ENCODE peak calls at places on chromosomes 7 and 10, in five cellular contexts. P is endothelial cell, W is MCF 10A, X is dorsolateral prefrontal cortex, D is brain microvascular endothelial cell. Y is an unnamed sample.

GRCh38 chr10:63766766-63767505 is 245.7 kb downstream of the REEP3 start:
- DNase-seq in D (peak; percentile 78), P (no peak), W (no peak), X (peak; percentile 39), Y (peak; percentile 40)

GRCh38 chr10:132865236-132865635 is 77.1 kb downstream of the CFAP46 start:
- DNase-seq in P (no peak), W (no peak), X (peak; percentile 26), D (no peak), Y (no peak)

GRCh38 chr7:99106869-99107268 is 37.0 kb downstream of the SMURF1 start:
- DNase-seq in W (peak; percentile 48), P (no peak), D (no peak), X (no peak), Y (no peak)

GRCh38 chr7:4133491-4134044 is 548.5 kb upstream of the FOXK1 start:
- DNase-seq in P (no peak), X (no peak), D (no peak), W (no peak), Y (no peak)

GRCh38 chr7:84337386-84337785 is 142.8 kb upstream of the SEMA3A start:
- DNase-seq in W (peak; percentile 58), D (peak; percentile 64), P (no peak), X (no peak), Y (no peak)

GRCh38 chr7:110541962-110542361 is 549.0 kb upstream of the LRRN3 start:
- DNase-seq in D (no peak), W (peak; percentile 5), P (no peak), X (no peak), Y (peak; percentile 50)

GRCh38 chr10:113997428-113997827 is 46.2 kb upstream of the ADRB1 start:
- DNase-seq in X (no peak), D (no peak), P (no peak), W (no peak), Y (no peak)

GRCh38 chr10:21720090-21720489 is 186.1 kb downstream of the MLLT10 start:
- DNase-seq in P (no peak), X (no peak), D (no peak), W (no peak), Y (no peak)

GRCh38 chr10:99318475-99318874 is 10.7 kb upstream of the CNNM1 start:
- DNase-seq in W (no peak), D (no peak), P (no peak), X (no peak), Y (no peak)

GRCh38 chr7:151400626-151401315 is 9.1 kb downstream of the WDR86 start:
- DNase-seq in P (no peak), W (no peak), X (no peak), D (no peak), Y (no peak)

GRCh38 chr10:85863301-85864172 is 503.1 kb downstream of the GRID1 start:
- DNase-seq in W (no peak), D (no peak), X (no peak), P (no peak), Y (no peak)

GRCh38 chr10:53010362-53010907 is 237.9 kb upstream of the MBL2 start:
- DNase-seq in D (no peak), P (no peak), X (no peak), W (no peak), Y (no peak)

GRCh38 chr10:78756604-78757442 is 311.9 kb upstream of the ZMIZ1 start:
- DNase-seq in X (peak; percentile 87), P (peak; percentile 52), D (peak; percentile 92), W (peak; percentile 98), Y (peak; percentile 96)

GRCh38 chr10:119149723-119150122 is 15.8 kb downstream of the SFXN4 start:
- DNase-seq in D (no peak), X (no peak), P (peak; percentile 30), W (no peak), Y (no peak)
- TF ChIP-seq CTCF in D (peak; percentile 42), X (no peak), P (no peak), W (no peak), Y (no peak)

GRCh38 chr7:73978681-73979563 is 49.1 kb upstream of the ELN start:
- DNase-seq in X (no peak), W (peak; percentile 69), P (peak; percentile 49), D (peak; percentile 6), Y (no peak)
- TF ChIP-seq CTCF in X (no peak), W (peak; percentile 30), P (no peak), D (peak; percentile 58), Y (peak; percentile 72)

DNA sequence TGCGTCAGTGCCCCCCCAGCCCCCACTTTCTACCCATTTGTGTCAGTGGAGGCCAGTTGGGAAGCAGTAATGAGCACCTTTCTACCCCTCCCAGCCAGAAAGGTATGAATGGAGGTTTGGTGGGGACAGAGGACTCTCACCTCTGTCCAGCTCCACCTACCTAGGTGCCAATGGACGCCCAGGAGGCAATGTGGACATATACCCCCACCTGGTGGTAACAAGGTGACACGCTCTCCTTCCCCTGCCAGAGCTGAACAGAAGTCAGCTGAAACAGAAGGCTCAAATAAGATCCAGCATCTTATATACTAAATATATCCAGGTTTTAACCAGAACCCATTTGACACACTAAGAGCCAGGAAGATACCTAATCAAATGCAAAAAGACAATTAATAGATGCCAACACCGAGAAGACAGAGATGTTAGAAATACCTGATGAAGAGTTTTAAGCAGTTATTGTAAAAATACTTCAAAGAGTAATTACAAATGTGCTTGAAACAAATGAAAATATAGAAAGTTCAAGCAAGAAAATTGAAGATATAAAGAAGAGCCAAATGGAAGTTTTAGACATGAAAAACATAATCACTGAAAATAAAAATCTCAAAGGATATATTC is 18.4 kb upstream of the SORCS3 start:
- DNase-seq in X (no peak), D (peak; percentile 5), W (peak; percentile 67), P (peak; percentile 58), Y (no peak)
- TF ChIP-seq CTCF in X (no peak), D (peak; percentile 65), W (peak; percentile 87), P (peak; percentile 59), Y (peak; percentile 74)

GRCh38 chr10:94225589-94225988 is 137.2 kb downstream of the NOC3L start:
- DNase-seq in P (no peak), D (no peak), W (peak; percentile 30), X (no peak), Y (peak; percentile 17)
- TF ChIP-seq CTCF in P (no peak), D (peak; percentile 50), W (peak; percentile 29), X (no peak), Y (peak; percentile 60)

DNA sequence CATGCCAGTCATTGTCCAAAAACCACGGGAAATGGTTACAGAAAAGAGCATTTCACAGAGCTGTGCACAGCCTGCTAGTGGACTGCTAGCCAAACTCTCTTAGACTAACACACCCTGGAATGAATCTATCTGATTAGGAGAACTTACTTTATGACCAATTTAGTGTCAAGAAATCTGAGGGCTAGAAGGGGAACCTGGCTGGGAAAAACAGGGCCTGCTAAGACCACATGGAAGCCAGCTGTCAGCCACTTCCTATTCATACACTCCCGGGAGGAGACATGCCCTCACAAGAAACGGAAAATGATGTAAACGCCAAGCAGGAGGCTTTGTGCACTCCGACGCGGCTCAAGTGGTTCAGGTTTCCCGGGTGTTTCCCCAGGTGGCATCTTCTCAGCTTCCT is 54.8 kb downstream of the MPP7 start:
- DNase-seq in D (peak; percentile 16), X (no peak), W (peak; percentile 36), P (no peak), Y (no peak)
- TF ChIP-seq CTCF in D (no peak), X (no peak), W (no peak), P (no peak), Y (no peak)

GRCh38 chr7:100878685-100879084 is 3.8 kb downstream of the SRRT start:
- DNase-seq in W (no peak), X (no peak), D (no peak), P (no peak), Y (no peak)

GRCh38 chr7:100881136-100881535 is 6.2 kb downstream of the SRRT start:
- DNase-seq in D (no peak), X (no peak), P (no peak), W (no peak), Y (no peak)

GRCh38 chr7:100879685-100880261 is 4.9 kb downstream of the SRRT start:
- DNase-seq in D (no peak), W (no peak), X (peak; percentile 64), P (no peak), Y (no peak)

GRCh38 chr7:100882201-100882600 is 7.3 kb downstream of the SRRT start:
- DNase-seq in D (no peak), W (no peak), X (no peak), P (no peak), Y (no peak)

DNA sequence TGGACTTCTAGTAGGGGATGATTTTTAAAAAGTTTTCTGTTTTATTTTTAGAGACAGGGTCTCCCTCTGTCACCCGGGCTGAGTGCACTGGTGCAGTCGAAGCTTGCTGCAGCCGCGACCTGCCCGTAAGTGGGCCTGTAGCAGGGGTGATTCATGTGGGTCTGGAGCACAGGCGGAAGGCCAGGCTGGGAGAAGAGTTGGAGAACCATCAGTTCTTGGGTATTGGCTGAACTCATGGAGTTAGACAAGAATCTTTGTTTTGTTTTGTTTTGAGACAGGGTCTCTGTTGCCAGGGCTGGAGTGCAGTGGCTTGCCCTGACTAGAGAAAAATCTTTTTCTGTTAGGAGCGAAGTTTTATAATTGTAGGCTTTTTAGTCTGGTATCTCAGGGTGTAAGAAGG is 5.7 kb downstream of the SRRT start:
- DNase-seq in D (no peak), X (no peak), W (no peak), P (no peak), Y (no peak)
- TF ChIP-seq CTCF in D (no peak), X (no peak), W (no peak), P (no peak), Y (no peak)

GRCh38 chr10:11553773-11554381 is 57.6 kb downstream of the USP6NL start:
- DNase-seq in X (no peak), D (no peak), P (no peak), W (no peak), Y (no peak)

GRCh38 chr10:11557513-11557912 is 53.9 kb downstream of the USP6NL start:
- DNase-seq in W (no peak), P (no peak), D (no peak), X (no peak), Y (no peak)

GRCh38 chr10:11557967-11558366 is 53.5 kb downstream of the USP6NL start:
- DNase-seq in D (no peak), P (no peak), W (no peak), X (no peak), Y (no peak)

GRCh38 chr10:11551915-11552602 is 59.4 kb downstream of the USP6NL start:
- DNase-seq in W (peak; percentile 76), P (no peak), D (peak; percentile 83), X (no peak), Y (peak; percentile 87)

GRCh38 chr10:11555556-11555955 is 55.9 kb downstream of the USP6NL start:
- DNase-seq in X (no peak), P (no peak), W (no peak), D (no peak), Y (no peak)
- TF ChIP-seq CTCF in X (no peak), P (no peak), W (no peak), D (no peak), Y (no peak)

GRCh38 chr7:30378275-30378674 is 93.9 kb downstream of the ZNRF2 start:
- DNase-seq in W (no peak), X (no peak), D (no peak), P (no peak), Y (no peak)
- TF ChIP-seq CTCF in W (no peak), X (no peak), D (no peak), P (no peak), Y (no peak)